ENCODE peak calls at places on chromosomes 13 and 19, in six cellular contexts. U is mammary epithelial cell; V is IMR-90; L is naive thymus-derived CD4-positive, alpha-beta T cell; T is heart left ventricle; I is iPS DF 6.9. K is an unnamed sample.
A peak's percentile ranks its signal among the peaks of the same experiment; 100 is the strongest.

GRCh38 chr13:92158335-92158734 is 759.9 kb downstream of the GPC5 start:
- DNase-seq in U (peak; percentile 39), V (peak; percentile 31), L (no peak), T (no peak), I (no peak), K (peak; percentile 27)

GRCh38 chr13:60572003-60572792 is 175.2 kb downstream of the TDRD3 start:
- DNase-seq in U (peak; percentile 91), V (peak; percentile 85), L (no peak), T (no peak), I (peak; percentile 58), K (peak; percentile 68)

GRCh38 chr13:51814825-51815650 is 11.1 kb upstream of the DHRS12 start:
- DNase-seq in U (peak; percentile 67), V (peak; percentile 50), L (peak; percentile 73), T (peak; percentile 62), I (no peak), K (no peak)

GRCh38 chr19:55149078-55150003 is at the start of gene TNNT1:
- DNase-seq in U (no peak), V (no peak), L (no peak), T (peak; percentile 64), I (no peak), K (no peak)

GRCh38 chr19:3142938-3143337 is 7.1 kb downstream of the GNA15 start:
- DNase-seq in U (no peak), V (no peak), L (no peak), T (no peak), I (no peak), K (no peak)

GRCh38 chr13:22229916-22230315 is 559.0 kb downstream of the FGF9 start:
- DNase-seq in U (no peak), V (no peak), L (no peak), T (no peak), I (no peak), K (no peak)

GRCh38 chr19:50008532-50008931 is 16.6 kb downstream of the VRK3 start:
- DNase-seq in U (no peak), V (no peak), L (no peak), T (no peak), I (no peak), K (no peak)

GRCh38 chr19:19134687-19135158 is 3.6 kb downstream of the TMEM161A start:
- DNase-seq in U (no peak), V (no peak), L (peak; percentile 47), T (peak; percentile 83), I (peak; percentile 41), K (no peak)

GRCh38 chr13:106573279-106573831 is 5.4 kb upstream of the ARGLU1 start:
- DNase-seq in U (no peak), V (peak; percentile 52), L (no peak), T (no peak), I (no peak), K (no peak)

GRCh38 chr19:2034729-2035589 is 16.1 kb downstream of the MKNK2 start:
- DNase-seq in U (no peak), V (peak; percentile 8), L (peak; percentile 84), T (no peak), I (peak; percentile 78), K (no peak)

GRCh38 chr13:77503398-77503797 is 32.1 kb upstream of the SCEL start:
- DNase-seq in U (no peak), V (no peak), L (no peak), T (no peak), I (no peak), K (no peak)

GRCh38 chr19:29663861-29664752 is 1.2 kb upstream of the PLEKHF1 start:
- DNase-seq in U (peak; percentile 92), V (peak; percentile 33), L (no peak), T (no peak), I (no peak), K (peak; percentile 60)

GRCh38 chr19:4977299-4978174 is 8.6 kb downstream of the KDM4B start:
- DNase-seq in U (peak; percentile 45), V (peak; percentile 95), L (no peak), T (no peak), I (no peak), K (no peak)

GRCh38 chr13:21478881-21479808 is 20.0 kb upstream of the ZDHHC20 start:
- DNase-seq in U (peak; percentile 57), V (peak; percentile 81), L (peak; percentile 63), T (peak; percentile 56), I (no peak), K (no peak)

GRCh38 chr19:17312481-17313113 is 3.2 kb downstream of the DDA1 start:
- DNase-seq in U (no peak), V (no peak), L (no peak), T (no peak), I (no peak), K (no peak)

GRCh38 chr19:55452381-55453325 is 8.8 kb downstream of the ISOC2 start:
- DNase-seq in U (peak; percentile 40), V (peak; percentile 79), L (peak; percentile 48), T (peak; percentile 69), I (no peak), K (no peak)

GRCh38 chr13:59261928-59262488 is 901.7 kb downstream of the DIAPH3 start:
- DNase-seq in U (no peak), V (peak; percentile 12), L (no peak), T (no peak), I (peak; percentile 31), K (no peak)

GRCh38 chr13:48818495-48818961 is 157.2 kb upstream of the FNDC3A start:
- DNase-seq in U (peak; percentile 87), V (peak; percentile 98), L (no peak), T (no peak), I (no peak), K (peak; percentile 36)

GRCh38 chr13:111904701-111905608 is 162.0 kb upstream of the SOX1 start:
- DNase-seq in U (no peak), V (no peak), L (no peak), T (peak; percentile 9), I (no peak), K (no peak)

GRCh38 chr19:40611096-40611495 is 9.9 kb downstream of the LTBP4 start:
- DNase-seq in U (peak; percentile 73), V (no peak), L (no peak), T (no peak), I (no peak), K (no peak)

GRCh38 chr19:52138614-52139290 is 986 bp downstream of the ZNF616 start:
- DNase-seq in U (no peak), V (peak; percentile 19), L (no peak), T (peak; percentile 21), I (no peak), K (no peak)

GRCh38 chr13:101700598-101700997 is 248.1 kb downstream of the ITGBL1 start:
- DNase-seq in U (no peak), V (no peak), L (no peak), T (no peak), I (no peak), K (no peak)

GRCh38 chr19:14536926-14537692 is 7.7 kb downstream of the TECR start:
- DNase-seq in U (peak; percentile 81), V (no peak), L (peak; percentile 40), T (peak; percentile 72), I (peak; percentile 90), K (peak; percentile 84)

GRCh38 chr19:1106841-1107654 is 3.3 kb downstream of the GPX4 start:
- DNase-seq in U (peak; percentile 55), V (peak; percentile 49), L (no peak), T (no peak), I (no peak), K (no peak)

GRCh38 chr13:42312817-42313431 is 41.0 kb downstream of the AKAP11 start:
- DNase-seq in U (peak; percentile 13), V (no peak), L (no peak), T (no peak), I (no peak), K (no peak)

GRCh38 chr13:102580552-102581169 is 16.1 kb upstream of the TPP2 start:
- DNase-seq in U (peak; percentile 51), V (peak; percentile 80), L (peak; percentile 52), T (no peak), I (peak; percentile 33), K (no peak)

GRCh38 chr19:32372726-32373613 is 27.6 kb downstream of the ZNF507 start:
- DNase-seq in U (no peak), V (no peak), L (no peak), T (no peak), I (no peak), K (no peak)
- H3K27ac ChIP-seq in U (no peak overlapping the region), V (peak overlapping the region; percentile 95), L (no peak overlapping the region), T (peak overlapping the region; percentile 23), I (no peak overlapping the region), K (peak overlapping the region; percentile 55)

GRCh38 chr13:32206097-32206740 is 108.9 kb downstream of the ZAR1L start:
- DNase-seq in U (peak; percentile 4), V (peak; percentile 16), L (no peak), T (no peak), I (no peak), K (no peak)
- H3K27ac ChIP-seq in U (no peak overlapping the region), V (peak overlapping the region; percentile 83), L (no peak overlapping the region), T (no peak overlapping the region), I (no peak overlapping the region), K (no peak overlapping the region)

GRCh38 chr13:100210966-100211710 is 122.2 kb downstream of the PCCA start:
- DNase-seq in U (no peak), V (peak; percentile 23), L (no peak), T (no peak), I (no peak), K (no peak)
- H3K27ac ChIP-seq in U (peak overlapping the region; percentile 73), V (no peak overlapping the region), L (no peak overlapping the region), T (peak overlapping the region; percentile 53), I (no peak overlapping the region), K (no peak overlapping the region)

GRCh38 chr13:46341112-46341711 is 45.8 kb downstream of the RUBCNL start:
- DNase-seq in U (peak; percentile 79), V (peak; percentile 50), L (no peak), T (no peak), I (no peak), K (no peak)
- H3K27ac ChIP-seq in U (no peak overlapping the region), V (no peak overlapping the region), L (peak overlapping the region; percentile 17), T (peak overlapping the region; percentile 78), I (no peak overlapping the region), K (no peak overlapping the region)